ENCODE peak calls at places on chromosomes 12 and 14, in seven cellular contexts. V, Q, I, U, E, M and K are unnamed samples.

GRCh38 chr14:99395904-99396530 is 84.6 kb downstream of the SETD3 start:
- DNase-seq in M (no peak), V (no peak), E (no peak), I (peak), Q (peak), U (peak), K (no peak)

GRCh38 chr12:60257063-60257462 is 661.2 kb downstream of the SLC16A7 start:
- DNase-seq in U (peak), M (no peak), E (peak), Q (no peak), I (peak), V (no peak), K (no peak)

GRCh38 chr14:75011356-75012097 is 8.8 kb downstream of the EIF2B2 start:
- DNase-seq in Q (no peak), V (no peak), I (peak), E (no peak), U (peak), M (no peak), K (no peak)

GRCh38 chr12:55724226-55724939 is 4.2 kb downstream of the RDH5 start:
- DNase-seq in U (no peak), Q (peak), I (peak), M (peak), V (no peak), E (peak), K (peak)

GRCh38 chr12:96809522-96809921 is 97.5 kb upstream of the NEDD1 start:
- DNase-seq in Q (no peak), M (no peak), E (no peak), U (no peak), I (no peak), V (no peak), K (no peak)

GRCh38 chr14:74567646-74568379 is 44.2 kb downstream of the LTBP2 start:
- DNase-seq in Q (no peak), E (no peak), V (no peak), M (no peak), U (no peak), I (no peak), K (no peak)

GRCh38 chr14:22339277-22339676 is 249.7 kb downstream of the DAD1 start:
- DNase-seq in I (peak), V (peak), U (peak), Q (no peak), M (peak), E (no peak), K (peak)

GRCh38 chr12:113271853-113272561 is 50.7 kb downstream of the TPCN1 start:
- DNase-seq in E (peak), I (peak), V (peak), U (no peak), M (peak), Q (no peak), K (peak)

GRCh38 chr12:32583535-32583934 is 95.6 kb upstream of the DNM1L start:
- DNase-seq in I (no peak), Q (no peak), M (no peak), E (peak), U (no peak), V (no peak), K (no peak)

GRCh38 chr14:92897922-92898599 is 24.9 kb upstream of the CHGA start:
- DNase-seq in M (no peak), I (no peak), Q (no peak), U (no peak), E (no peak), V (no peak), K (no peak)

GRCh38 chr12:42705863-42706262 is 116.3 kb upstream of the PRICKLE1 start:
- DNase-seq in U (peak), I (peak), V (peak), M (peak), Q (no peak), E (peak), K (peak)

GRCh38 chr12:116559080-116559329 is 176 bp upstream of the MAP1LC3B2 start:
- DNase-seq in M (no peak), Q (no peak), V (no peak), U (no peak), E (no peak), I (no peak), K (no peak)

GRCh38 chr12:113667095-113667494 is 195.4 kb upstream of the LHX5 start:
- DNase-seq in I (no peak), V (no peak), Q (no peak), E (no peak), M (no peak), U (no peak), K (no peak)

GRCh38 chr14:83255015-83255726 is 1721.5 kb upstream of the SEL1L start:
- DNase-seq in U (no peak), V (no peak), E (no peak), Q (no peak), I (no peak), M (no peak), K (no peak)

GRCh38 chr12:93896427-93896826 is 219.3 kb downstream of the CRADD start:
- DNase-seq in V (no peak), E (no peak), Q (no peak), I (peak), M (peak), U (no peak), K (no peak)

GRCh38 chr12:93892431-93893210 is 215.4 kb downstream of the CRADD start:
- DNase-seq in V (no peak), E (no peak), U (no peak), I (no peak), Q (no peak), M (peak), K (no peak)

GRCh38 chr12:93896962-93897361 is 219.8 kb downstream of the CRADD start:
- DNase-seq in U (no peak), I (no peak), Q (no peak), E (no peak), M (peak), V (no peak), K (no peak)

GRCh38 chr12:93894391-93895095 is 217.4 kb downstream of the CRADD start:
- DNase-seq in M (peak), U (peak), E (peak), I (peak), Q (no peak), V (peak), K (peak)

GRCh38 chr12:93895096-93895460 is 217.9 kb downstream of the CRADD start:
- DNase-seq in M (no peak), I (peak), E (no peak), U (no peak), Q (no peak), V (no peak), K (no peak)
- H3K4me3 ChIP-seq in M (no peak), I (no peak), E (no peak), U (no peak), Q (no peak), V (peak), K (no peak)

GRCh38 chr12:20314325-20314724 is 54.0 kb upstream of the PDE3A start:
- DNase-seq in E (no peak), U (no peak), M (no peak), V (no peak), I (peak), Q (no peak), K (no peak)
- H3K4me3 ChIP-seq in E (no peak), U (no peak), M (no peak), V (no peak), I (no peak), Q (no peak), K (no peak)

GRCh38 chr12:124917135-124917840 is 2.8 kb upstream of the UBC start:
- DNase-seq in Q (peak), U (peak), M (peak), V (peak), I (peak), E (peak), K (peak)
- H3K4me3 ChIP-seq in Q (peak), U (peak), M (peak), V (peak), I (peak), E (peak), K (peak)

DNA sequence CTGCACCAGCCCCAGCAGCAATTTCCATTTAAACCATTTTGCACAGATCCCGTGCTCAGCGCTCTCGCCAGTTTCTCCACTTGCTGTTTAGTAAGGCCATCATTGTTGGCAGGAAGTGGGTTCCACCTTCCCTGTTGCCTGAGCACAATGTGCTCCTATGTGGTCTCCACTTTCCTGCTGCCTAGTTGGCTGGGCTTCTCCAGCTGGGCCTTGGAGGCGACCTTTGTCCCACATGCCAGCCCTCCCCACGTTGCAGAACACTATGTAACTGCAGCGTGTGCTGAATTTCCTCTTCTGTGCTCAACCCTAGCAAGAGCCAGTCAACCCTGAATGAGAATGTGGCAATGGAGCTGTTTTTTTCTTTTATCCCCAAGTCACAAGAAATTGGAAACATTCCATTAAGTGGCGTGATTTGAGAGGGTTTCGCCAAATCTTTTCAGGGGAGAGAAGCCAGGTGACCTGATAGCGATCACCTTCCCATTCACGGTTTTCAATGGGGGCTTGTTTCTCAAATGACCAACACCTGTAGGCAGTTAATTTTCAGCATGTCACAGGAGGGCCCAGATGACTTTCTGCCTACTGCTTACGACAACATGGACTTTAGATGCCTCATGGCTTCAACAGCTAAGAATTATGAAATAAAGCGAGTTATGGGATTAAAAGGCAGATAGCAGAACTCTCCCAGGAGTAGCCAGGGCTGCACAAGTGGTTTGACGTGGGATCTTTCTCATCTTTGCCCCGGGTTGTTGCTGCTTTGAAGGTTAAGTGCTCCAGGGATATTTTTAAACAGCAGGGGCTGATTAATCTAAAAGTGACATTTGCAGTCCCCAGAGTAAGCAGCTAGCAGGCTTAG is at the start of gene ACACB:
- DNase-seq in M (peak), U (no peak), I (no peak), V (peak), E (peak), Q (no peak), K (peak)
- H3K4me3 ChIP-seq in M (peak), U (no peak), I (no peak), V (peak), E (no peak), Q (no peak), K (peak)

DNA sequence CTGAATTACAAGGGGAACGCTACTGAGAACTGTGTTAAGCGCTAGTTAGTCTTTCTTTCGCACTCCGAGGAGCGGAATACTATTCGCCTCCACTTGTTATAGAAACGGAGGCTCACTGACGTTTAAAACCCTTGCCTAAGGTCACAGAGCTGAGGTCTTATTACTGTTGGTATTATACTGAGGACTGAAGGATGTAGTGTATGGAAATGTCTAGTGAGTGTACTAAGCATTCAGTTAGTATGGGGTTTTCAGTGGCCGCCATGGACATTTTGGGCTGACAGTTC is 826 bp downstream of the ACADS start:
- DNase-seq in U (no peak), V (no peak), I (no peak), M (no peak), Q (no peak), E (no peak), K (no peak)
- H3K4me3 ChIP-seq in U (peak), V (peak), I (peak), M (peak), Q (no peak), E (peak), K (peak)

GRCh38 chr12:127165567-127166392 is 1101.2 kb upstream of the TMEM132C start:
- DNase-seq in E (peak), I (peak), U (peak), V (peak), M (peak), Q (peak), K (peak)
- H3K4me3 ChIP-seq in E (no peak), I (peak), U (peak), V (peak), M (peak), Q (peak), K (peak)

DNA sequence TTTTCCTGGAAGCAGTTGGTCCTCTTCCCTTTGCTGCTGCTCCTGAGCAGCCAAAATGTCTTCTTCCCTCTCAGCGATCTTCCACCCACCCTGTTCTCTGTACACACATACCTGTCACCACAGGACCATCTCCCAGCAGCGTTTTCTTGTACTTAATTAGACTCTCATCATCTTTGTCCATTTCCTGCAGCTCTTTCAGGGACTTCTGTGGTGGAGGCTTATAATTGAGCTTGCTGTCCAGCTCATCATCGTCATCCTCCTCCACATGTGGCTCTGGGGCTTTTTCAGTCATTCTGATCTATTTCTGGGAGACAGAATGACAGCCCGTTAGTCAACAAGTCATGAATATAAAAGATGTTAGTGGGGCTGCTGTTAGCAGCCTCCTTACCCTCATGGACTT is 11.0 kb downstream of the ARHGDIB start:
- DNase-seq in U (no peak), V (no peak), Q (no peak), E (no peak), I (no peak), M (no peak), K (no peak)
- H3K4me3 ChIP-seq in U (no peak), V (no peak), Q (peak), E (no peak), I (no peak), M (no peak), K (no peak)

GRCh38 chr12:52607314-52607713 is 6.1 kb upstream of the KRT72 start:
- DNase-seq in I (no peak), E (no peak), U (no peak), Q (no peak), V (no peak), M (peak), K (no peak)
- H3K4me3 ChIP-seq in I (no peak), E (no peak), U (no peak), Q (no peak), V (no peak), M (no peak), K (no peak)

DNA sequence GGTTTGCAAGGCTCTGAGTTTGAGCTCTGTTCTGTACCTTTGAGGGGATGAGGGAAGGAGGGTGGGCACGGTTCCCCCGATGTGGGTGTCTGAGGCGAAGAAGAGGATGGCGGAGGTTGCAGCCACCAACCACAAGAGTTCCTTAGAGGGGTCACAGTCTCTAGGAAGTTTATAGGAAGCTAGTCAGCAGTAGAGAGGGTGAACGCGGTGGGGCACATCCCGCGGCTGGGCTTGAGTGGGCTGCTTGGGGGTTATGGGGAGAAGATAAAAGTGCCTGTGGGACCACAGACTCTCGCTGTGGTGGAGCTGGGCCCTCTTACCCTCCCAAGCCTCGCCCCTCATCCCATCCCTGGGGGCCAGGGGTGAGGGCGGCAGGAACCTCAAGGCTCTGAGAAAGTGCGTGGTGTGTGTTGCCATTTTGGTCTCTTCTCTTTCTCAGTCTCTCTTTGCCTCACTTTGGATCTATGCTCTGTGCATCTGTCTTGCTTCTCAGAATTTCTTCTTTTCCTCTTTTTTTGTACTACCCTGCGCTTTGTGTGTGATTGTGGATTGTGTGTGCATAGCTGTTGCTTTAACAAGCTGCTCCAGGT is 2.7 kb downstream of the CD4 start:
- DNase-seq in V (no peak), I (no peak), Q (peak), M (no peak), U (no peak), E (no peak), K (no peak)
- H3K4me3 ChIP-seq in V (peak), I (no peak), Q (peak), M (peak), U (no peak), E (no peak), K (peak)

DNA sequence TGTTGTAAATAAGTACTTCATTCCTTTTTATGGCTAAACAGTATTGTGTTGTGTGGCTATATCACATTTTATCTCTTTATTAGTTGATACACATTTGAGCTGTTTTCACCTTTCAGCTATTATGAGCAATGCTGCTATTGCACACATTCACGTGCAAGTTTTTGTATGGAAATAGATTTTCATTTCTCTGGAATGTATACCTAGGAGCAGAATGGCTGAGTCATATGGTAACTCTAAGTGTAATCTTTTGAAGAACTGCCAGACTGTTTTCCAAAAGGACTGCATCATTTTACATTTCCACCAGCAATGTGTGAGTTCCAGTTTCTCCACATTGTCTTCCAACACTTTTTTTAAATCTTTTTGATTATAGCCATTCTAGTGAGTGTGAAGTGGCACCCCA is 134.0 kb downstream of the SRGAP1 start:
- DNase-seq in E (no peak), U (peak), Q (no peak), V (no peak), I (peak), M (no peak), K (no peak)
- H3K4me3 ChIP-seq in E (no peak), U (no peak), Q (no peak), V (no peak), I (no peak), M (no peak), K (no peak)